ENCODE peak calls at places on chromosomes 2 and 18, in seven cellular contexts. B, W, E, Z, D, I and S are unnamed samples. For H3K27me3, the result is how much of the 10 kb centered on the place peaks cover.

GRCh38 chr2:126571403-126571802 is 84.6 kb upstream of the GYPC start:
- DNase-seq in D (no peak), E (no peak), B (no peak), Z (no peak), I (no peak), W (peak), S (no peak)

GRCh38 chr18:3689091-3689490 is 239.1 kb downstream of the TGIF1 start:
- DNase-seq in D (no peak), W (peak), I (no peak), Z (no peak), E (no peak), B (no peak), S (no peak)

GRCh38 chr2:121735520-121736074 is 1.1 kb downstream of the NIFK start:
- DNase-seq in D (no peak), B (no peak), E (no peak), I (no peak), Z (no peak), W (peak), S (no peak)

GRCh38 chr18:31929273-31929672 is 13.7 kb downstream of the TRAPPC8 start:
- DNase-seq in B (no peak), D (no peak), E (no peak), W (no peak), Z (no peak), I (no peak), S (no peak)

GRCh38 chr18:57211412-57211750 is 64.5 kb downstream of the BOD1L2 start:
- DNase-seq in B (no peak), Z (no peak), I (no peak), D (no peak), W (no peak), E (no peak), S (no peak)

GRCh38 chr2:7992612-7993596 is 689.0 kb upstream of the ID2 start:
- DNase-seq in B (no peak), D (no peak), W (no peak), I (no peak), E (no peak), Z (no peak), S (no peak)

GRCh38 chr18:42641996-42642395 is 473.5 kb downstream of the RIT2 start:
- DNase-seq in E (no peak), D (no peak), W (no peak), B (no peak), Z (no peak), I (no peak), S (no peak)

GRCh38 chr2:122422384-122422991 is 667.0 kb downstream of the TSN start:
- DNase-seq in D (no peak), W (no peak), B (no peak), E (no peak), Z (no peak), I (no peak), S (no peak)

GRCh38 chr2:58601017-58601416 is 359.9 kb upstream of the FANCL start:
- DNase-seq in E (no peak), Z (peak), I (no peak), B (no peak), D (no peak), W (no peak), S (no peak)

DNA sequence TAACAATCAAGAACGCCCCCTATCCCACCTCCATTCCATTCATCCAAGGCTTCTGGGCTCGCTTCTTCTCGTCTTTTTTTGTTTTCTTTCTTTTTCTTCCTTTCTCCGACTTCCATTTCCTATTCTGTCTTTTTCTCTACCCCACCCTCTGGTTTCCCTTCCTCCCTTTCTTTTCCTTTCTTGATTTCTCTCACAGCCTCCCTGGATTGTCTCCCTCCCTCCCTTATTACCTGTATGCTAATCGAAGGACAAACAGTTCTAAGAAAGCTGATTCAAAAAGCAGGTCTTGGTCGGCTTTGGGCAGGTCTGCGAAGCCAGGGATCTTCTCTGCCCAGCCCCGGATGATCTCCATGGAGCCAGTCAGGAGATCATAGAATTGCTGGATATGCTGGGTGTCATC is 6.0 kb downstream of the NR4A2 start:
- DNase-seq in D (no peak), E (no peak), I (no peak), Z (no peak), B (no peak), W (no peak), S (no peak)
- H3K27me3 ChIP-seq in D (under half), E (under half), I (under half), Z (under half), B (under half), W (half or more), S (half or more)

GRCh38 chr2:39667881-39668276 is 2.2 kb downstream of the TMEM178A start:
- DNase-seq in B (no peak), E (no peak), W (no peak), Z (no peak), I (no peak), D (no peak), S (no peak)

GRCh38 chr2:39665811-39666488 is at the start of gene TMEM178A:
- DNase-seq in Z (no peak), E (peak), B (no peak), W (peak), D (no peak), I (no peak), S (no peak)

GRCh38 chr2:39667142-39667880 is 1.6 kb downstream of the TMEM178A start:
- DNase-seq in D (no peak), W (no peak), E (no peak), B (no peak), Z (no peak), I (no peak), S (no peak)

GRCh38 chr2:39666489-39667141 is 898 bp downstream of the TMEM178A start:
- DNase-seq in W (no peak), I (no peak), B (no peak), D (no peak), E (peak), Z (no peak), S (no peak)

DNA sequence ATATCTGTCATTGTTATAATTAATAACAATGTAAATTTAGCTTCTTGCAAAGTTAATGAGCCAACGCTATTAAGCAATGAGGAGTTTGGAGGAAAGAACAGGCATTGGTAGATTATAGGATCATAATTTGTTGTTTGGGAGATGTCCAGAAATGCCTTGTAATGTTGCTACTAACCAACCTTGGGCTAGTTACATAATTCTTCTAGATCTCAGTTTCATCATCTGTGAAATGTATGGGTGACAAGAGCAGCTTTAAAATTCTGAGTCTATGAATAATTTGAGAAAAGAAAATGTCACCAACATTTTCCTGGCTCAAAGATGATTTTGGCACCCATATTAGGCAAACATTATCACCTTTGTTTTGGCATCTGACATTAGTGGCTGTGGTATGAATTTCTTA is 2.9 kb downstream of the TMEM178A start:
- DNase-seq in W (no peak), Z (no peak), E (no peak), I (no peak), B (no peak), D (no peak), S (no peak)
- H3K27me3 ChIP-seq in W (under half), Z (under half), E (under half), I (under half), B (under half), D (under half), S (under half)

GRCh38 chr2:70766357-70767093 is 1.5 kb downstream of the ADD2 start:
- DNase-seq in I (no peak), E (no peak), D (no peak), Z (no peak), B (no peak), W (no peak), S (no peak)
- H3K27me3 ChIP-seq in I (under half), E (under half), D (half or more), Z (under half), B (under half), W (under half), S (under half)

GRCh38 chr2:222058830-222059229 is 240.0 kb downstream of the PAX3 start:
- DNase-seq in D (no peak), B (no peak), Z (no peak), W (no peak), I (no peak), E (no peak), S (no peak)
- H3K27me3 ChIP-seq in D (under half), B (under half), Z (under half), W (under half), I (under half), E (under half), S (under half)

GRCh38 chr2:170237572-170238120 is 59.7 kb downstream of the MYO3B start:
- DNase-seq in B (no peak), E (no peak), I (no peak), W (no peak), D (no peak), Z (no peak), S (no peak)
- H3K27me3 ChIP-seq in B (under half), E (under half), I (under half), W (half or more), D (under half), Z (under half), S (under half)

DNA sequence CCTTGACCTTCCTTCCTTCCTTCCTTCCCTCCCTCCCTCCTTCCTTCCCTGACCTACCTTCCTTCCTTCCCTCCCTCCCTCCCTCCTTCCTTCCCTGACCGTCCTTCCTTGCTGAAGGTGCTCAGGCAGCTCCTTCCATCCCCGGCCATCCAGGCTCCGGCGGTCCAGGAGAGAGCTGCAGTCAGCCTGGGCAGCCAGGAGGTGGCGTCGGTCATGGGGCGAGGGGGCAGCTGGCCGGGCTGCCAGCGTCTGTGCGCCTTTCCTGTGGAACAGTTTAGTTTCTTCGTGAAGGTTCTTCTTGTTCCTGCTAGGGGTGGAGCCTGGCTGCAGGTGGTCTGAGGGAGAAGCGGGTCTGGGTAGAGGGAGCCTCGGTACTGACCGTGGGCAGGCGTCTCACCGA is 15.7 kb downstream of the GPR35 start:
- DNase-seq in D (no peak), E (peak), I (no peak), W (peak), B (peak), Z (peak), S (peak)
- H3K27me3 ChIP-seq in D (half or more), E (under half), I (under half), W (under half), B (under half), Z (under half), S (under half)

GRCh38 chr2:72750977-72751639 is 74.7 kb downstream of the EXOC6B start:
- DNase-seq in D (no peak), I (no peak), Z (no peak), W (no peak), E (no peak), B (no peak), S (peak)
- H3K27me3 ChIP-seq in D (under half), I (under half), Z (under half), W (under half), E (under half), B (under half), S (under half)

DNA sequence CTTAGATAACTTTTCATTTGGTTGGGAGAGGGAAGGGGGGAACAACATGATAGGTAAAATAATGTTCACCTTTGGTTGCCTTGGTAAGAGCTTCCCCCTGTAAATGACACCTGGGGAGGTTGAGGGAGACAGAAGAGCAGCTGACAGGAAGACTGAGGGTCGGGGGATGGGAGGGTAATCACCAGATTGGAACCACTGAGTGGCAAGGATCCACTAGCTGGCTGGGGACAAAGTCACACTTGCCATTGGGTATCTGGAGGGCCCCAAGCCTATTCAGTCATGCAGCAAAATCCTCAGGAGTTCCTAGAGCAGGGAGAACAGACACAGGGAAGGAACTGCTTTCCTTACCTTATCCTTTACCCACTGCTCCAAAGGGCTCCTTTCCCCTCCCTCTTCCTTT is 84.3 kb downstream of the MAPK4 start:
- DNase-seq in I (no peak), D (no peak), B (no peak), Z (no peak), E (peak), W (no peak), S (no peak)
- H3K27me3 ChIP-seq in I (under half), D (under half), B (under half), Z (under half), E (under half), W (under half), S (under half)

DNA sequence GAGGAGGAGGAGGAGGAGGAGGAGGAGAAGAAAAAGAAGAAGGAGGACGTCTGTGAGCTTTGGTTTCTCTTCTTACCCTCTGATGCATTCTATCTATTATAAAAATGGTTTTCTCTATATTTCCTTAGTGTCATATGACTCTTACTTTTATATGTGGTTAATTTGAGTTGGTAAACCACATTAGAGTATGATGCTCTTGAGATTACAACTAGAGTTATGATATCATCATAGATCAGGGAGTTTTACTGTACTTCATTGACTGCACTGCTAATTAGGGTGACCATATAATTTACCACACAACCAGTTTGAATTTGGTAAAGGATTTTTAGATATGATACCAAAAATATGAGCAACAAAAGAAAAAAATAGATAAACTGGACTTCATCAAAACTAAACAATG is 166.4 kb downstream of the ZNF385B start:
- DNase-seq in I (no peak), B (no peak), D (no peak), W (no peak), E (no peak), Z (no peak), S (no peak)
- H3K27me3 ChIP-seq in I (under half), B (under half), D (under half), W (under half), E (under half), Z (under half), S (under half)

GRCh38 chr18:22429564-22429963 is 11.8 kb upstream of the CTAGE1 start:
- DNase-seq in I (no peak), E (no peak), Z (no peak), D (no peak), W (no peak), B (no peak), S (no peak)

GRCh38 chr18:22428672-22429071 is 11.0 kb upstream of the CTAGE1 start:
- DNase-seq in B (no peak), Z (no peak), D (no peak), E (no peak), W (no peak), I (no peak), S (no peak)

GRCh38 chr18:22432672-22433137 is 15.0 kb upstream of the CTAGE1 start:
- DNase-seq in D (peak), I (peak), W (peak), Z (peak), E (peak), B (no peak), S (no peak)

GRCh38 chr18:22424564-22424963 is 6.8 kb upstream of the CTAGE1 start:
- DNase-seq in B (no peak), D (no peak), W (peak), I (no peak), E (no peak), Z (peak), S (no peak)

DNA sequence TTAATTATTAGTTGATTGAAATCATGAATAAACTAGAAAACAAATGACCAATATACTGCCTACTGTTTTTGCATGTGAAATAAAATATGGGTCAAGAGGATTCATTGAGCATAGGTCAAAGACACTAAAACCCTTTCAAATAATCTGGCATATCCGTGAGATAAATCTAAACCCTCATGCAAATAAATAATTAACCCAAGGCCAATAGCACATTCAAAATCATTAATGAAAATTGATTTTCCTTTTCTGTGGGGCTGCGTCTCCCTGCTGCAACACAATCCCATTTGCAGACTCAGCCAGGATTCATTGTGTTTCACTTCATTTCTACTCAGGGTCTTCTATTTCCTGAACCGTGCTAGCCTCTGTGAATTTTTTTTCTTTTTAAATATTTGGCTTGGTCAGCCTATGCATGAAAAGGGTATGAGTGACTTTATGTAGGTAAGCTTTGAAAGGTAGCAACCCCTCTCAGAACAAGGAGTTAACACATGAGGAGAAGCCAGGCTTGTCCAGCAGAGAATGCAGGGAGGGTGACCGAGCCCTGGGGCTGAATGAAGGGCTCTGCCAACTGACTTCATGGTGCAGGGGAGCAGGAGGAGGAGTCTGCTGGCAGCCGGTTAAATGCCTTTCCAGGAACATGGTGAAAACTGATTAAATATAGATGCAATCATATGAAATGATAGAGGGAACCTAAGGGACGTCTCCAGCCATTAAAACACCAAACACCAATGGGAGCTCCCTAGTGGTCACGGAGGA is 10.3 kb upstream of the CTAGE1 start:
- DNase-seq in Z (no peak), E (peak), W (no peak), B (no peak), I (no peak), D (no peak), S (no peak)
- H3K27me3 ChIP-seq in Z (under half), E (under half), W (under half), B (under half), I (under half), D (under half), S (under half)